ENCODE peak calls at places on chromosomes 16 and 17, in five cellular contexts. I, C, N, Y and K are unnamed samples.

GRCh38 chr16:65061935-65062334 is 59.9 kb downstream of the CDH11 start:
- DNase-seq in C (no peak), I (no peak), Y (no peak), N (peak; percentile 49), K (no peak)

GRCh38 chr16:65698943-65699342 is 577.1 kb upstream of the CDH11 start:
- DNase-seq in C (no peak), I (no peak), Y (no peak), N (no peak), K (no peak)

GRCh38 chr17:4836221-4836620 is 3.1 kb downstream of the MINK1 start:
- DNase-seq in Y (no peak), C (no peak), I (no peak), N (no peak), K (no peak)

GRCh38 chr16:4846503-4846900 is 586 bp downstream of the GLYR1 start:
- DNase-seq in I (peak; percentile 79), Y (no peak), C (no peak), N (peak; percentile 55), K (peak; percentile 47)

GRCh38 chr17:40824015-40824832 is 1.8 kb upstream of the KRT10 start:
- DNase-seq in N (no peak), I (no peak), C (no peak), Y (no peak), K (no peak)

GRCh38 chr16:82241469-82242052 is 71.5 kb upstream of the MPHOSPH6 start:
- DNase-seq in C (no peak), Y (no peak), N (no peak), I (no peak), K (no peak)

GRCh38 chr17:9090641-9091096 is 69.4 kb downstream of the NTN1 start:
- DNase-seq in I (no peak), C (no peak), Y (no peak), N (no peak), K (no peak)

GRCh38 chr16:78705694-78706093 is 606.2 kb downstream of the WWOX start:
- DNase-seq in N (peak; percentile 2), C (no peak), Y (peak; percentile 11), I (no peak), K (no peak)

GRCh38 chr17:3944485-3945388 is 19.5 kb downstream of the ATP2A3 start:
- DNase-seq in Y (no peak), N (peak; percentile 26), I (peak; percentile 66), C (peak; percentile 29), K (no peak)

GRCh38 chr17:83175551-83176271 is 96.3 kb downstream of the METRNL start:
- DNase-seq in I (no peak), Y (no peak), C (no peak), N (no peak), K (no peak)

GRCh38 chr17:81999587-81999974 is 22.2 kb downstream of the ASPSCR1 start:
- DNase-seq in C (no peak), N (no peak), Y (no peak), I (no peak), K (no peak)

GRCh38 chr16:78289844-78290277 is 190.4 kb downstream of the WWOX start:
- DNase-seq in I (no peak), N (no peak), Y (no peak), C (no peak), K (no peak)

GRCh38 chr16:18979936-18980335 is 3.8 kb upstream of the TMC7 start:
- DNase-seq in C (no peak), I (no peak), Y (no peak), N (no peak), K (no peak)

GRCh38 chr16:52545157-52545543 is 1.8 kb downstream of the TOX3 start:
- DNase-seq in N (no peak), I (no peak), Y (no peak), C (no peak), K (no peak)

GRCh38 chr17:39683295-39683939 is 4.4 kb downstream of the PGAP3 start:
- DNase-seq in N (no peak), Y (no peak), C (no peak), I (no peak), K (no peak)

GRCh38 chr17:55175788-55176425 is 88.9 kb upstream of the HLF start:
- DNase-seq in C (no peak), Y (no peak), I (no peak), N (no peak), K (no peak)

GRCh38 chr17:36717088-36717487 is 115.7 kb downstream of the MRM1 start:
- DNase-seq in C (no peak), I (no peak), Y (no peak), N (no peak), K (no peak)

GRCh38 chr16:20901441-20902112 is 1.0 kb downstream of the LYRM1 start:
- DNase-seq in Y (peak; percentile 52), N (peak; percentile 54), C (no peak), I (no peak), K (peak; percentile 91)

GRCh38 chr17:58614854-58615409 is 76.9 kb downstream of the TEX14 start:
- DNase-seq in Y (no peak), N (no peak), I (no peak), C (no peak), K (no peak)

GRCh38 chr17:61410555-61411089 is 11.0 kb downstream of the TBX2 start:
- DNase-seq in I (peak; percentile 83), C (no peak), Y (no peak), N (peak; percentile 86), K (peak; percentile 94)

GRCh38 chr17:4201231-4201630 is 58.2 kb downstream of the CYB5D2 start:
- DNase-seq in I (no peak), Y (no peak), C (no peak), N (peak; percentile 56), K (no peak)

GRCh38 chr17:50347087-50347893 is 1.4 kb downstream of the XYLT2 start:
- DNase-seq in Y (no peak), I (no peak), N (peak; percentile 6), C (no peak), K (no peak)

DNA sequence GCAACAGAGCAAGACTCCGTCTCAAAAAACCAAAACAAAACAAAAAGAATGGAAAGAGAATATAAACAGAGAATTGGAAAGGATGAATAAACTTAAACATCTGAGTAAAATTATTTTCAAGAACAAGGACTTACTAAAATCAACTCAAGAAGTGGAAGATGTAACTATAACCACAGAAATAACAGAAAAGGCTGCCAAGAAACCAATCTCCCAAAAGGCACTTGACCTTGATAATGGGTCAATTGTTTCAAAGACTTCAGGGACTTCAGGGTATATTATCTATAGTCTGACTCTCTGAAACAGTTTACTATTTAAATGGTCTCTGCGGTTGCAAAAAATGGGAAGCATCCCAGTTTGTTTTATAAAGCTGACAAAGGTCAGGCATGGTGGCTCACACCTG is 35.1 kb downstream of the VPS53 start:
- DNase-seq in N (no peak), Y (no peak), C (no peak), I (no peak), K (no peak)
- TF ChIP-seq POLR2A in N (no peak), Y (no peak), C (no peak), I (no peak), K (no peak)

DNA sequence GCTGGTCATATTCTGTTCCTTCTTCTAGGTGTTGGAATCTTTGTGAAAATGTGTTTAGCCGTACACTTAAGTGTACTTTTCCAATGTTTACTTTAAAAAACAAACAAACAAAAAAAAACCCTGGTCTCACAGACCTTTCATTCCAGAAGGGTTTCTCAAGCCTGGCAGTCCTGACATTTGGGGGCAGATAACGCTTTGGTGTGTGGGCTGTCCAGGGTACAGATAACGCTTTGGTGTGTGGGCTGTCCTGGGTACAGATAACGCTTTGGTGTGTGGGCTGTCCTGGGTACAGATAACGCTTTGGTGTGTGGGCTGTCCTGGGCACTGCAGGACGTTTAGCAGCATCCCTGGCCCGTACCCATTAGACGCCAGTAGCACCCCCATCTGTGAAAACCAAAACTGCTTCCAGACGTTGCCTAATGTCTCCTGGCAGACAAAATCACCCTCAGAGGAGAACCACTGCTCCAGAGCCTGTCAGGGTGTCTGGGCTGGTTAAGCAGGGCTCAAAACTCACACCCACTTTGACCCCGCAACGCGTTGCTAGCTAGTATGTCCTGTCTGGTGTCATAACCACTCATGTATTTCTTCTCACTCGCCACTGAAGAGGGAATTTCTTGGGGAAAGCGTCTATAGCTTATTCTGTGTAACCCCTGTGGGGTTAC is 15.3 kb upstream of the FLCN start:
- DNase-seq in I (no peak), N (no peak), C (no peak), Y (no peak), K (no peak)
- TF ChIP-seq POLR2A in I (no peak), N (no peak), C (no peak), Y (no peak), K (no peak)

GRCh38 chr16:83552930-83553329 is 254.8 kb upstream of the HSBP1 start:
- DNase-seq in N (no peak), Y (no peak), C (no peak), I (no peak), K (no peak)

GRCh38 chr16:83552193-83552592 is 255.6 kb upstream of the HSBP1 start:
- DNase-seq in I (no peak), C (no peak), N (peak; percentile 77), Y (no peak), K (no peak)

GRCh38 chr16:83554096-83554495 is 253.7 kb upstream of the HSBP1 start:
- DNase-seq in I (no peak), N (no peak), C (no peak), Y (no peak), K (no peak)

DNA sequence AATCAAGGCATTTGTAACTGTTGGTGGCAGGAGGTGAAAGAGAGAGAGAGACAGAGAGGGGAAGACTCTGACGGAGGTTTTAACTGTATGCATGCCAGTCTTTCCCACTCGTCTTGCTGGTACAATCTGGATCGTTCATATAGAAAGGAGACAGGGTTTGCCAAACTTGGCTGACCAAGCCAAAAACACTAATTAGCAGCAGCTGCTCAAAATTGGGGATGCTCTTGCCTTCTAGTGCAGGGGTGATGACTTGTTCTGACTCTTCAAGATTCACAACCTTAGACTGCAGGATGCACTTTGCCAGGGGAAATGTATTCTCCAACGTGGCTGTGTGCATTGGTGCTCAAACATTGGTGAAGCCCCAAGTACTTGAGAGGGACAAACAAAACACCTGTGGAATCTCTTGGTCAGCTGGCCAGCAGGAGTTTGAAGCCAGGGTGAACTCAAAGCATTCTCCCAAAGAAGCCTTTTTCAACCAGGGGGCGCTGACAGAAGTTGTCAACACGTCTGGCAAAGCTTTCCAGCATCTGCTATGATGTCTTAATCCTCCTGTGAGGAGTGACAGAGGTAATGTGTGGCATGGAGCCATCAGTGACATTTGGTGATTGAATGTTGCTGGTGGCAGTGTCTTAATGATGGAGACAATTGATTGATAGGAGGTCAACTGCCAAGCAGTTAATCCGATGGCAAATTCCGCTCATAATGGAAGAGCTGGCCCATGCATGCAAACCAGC is 257.8 kb upstream of the HSBP1 start:
- DNase-seq in I (no peak), Y (no peak), N (no peak), C (no peak), K (no peak)
- TF ChIP-seq POLR2A in I (no peak), Y (no peak), N (no peak), C (no peak), K (no peak)

GRCh38 chr17:75125984-75126383 is 5.6 kb downstream of the NT5C start:
- DNase-seq in N (no peak), I (no peak), Y (no peak), C (no peak), K (no peak)

GRCh38 chr17:75126954-75127353 is 4.6 kb downstream of the NT5C start:
- DNase-seq in C (no peak), N (no peak), I (no peak), Y (no peak), K (no peak)

GRCh38 chr17:75124819-75125162 is 6.8 kb downstream of the NT5C start:
- DNase-seq in N (no peak), Y (no peak), I (no peak), C (no peak), K (no peak)

GRCh38 chr17:75128694-75129505 is 2.6 kb downstream of the NT5C start:
- DNase-seq in N (no peak), I (peak; percentile 48), C (no peak), Y (no peak), K (no peak)

GRCh38 chr17:75124041-75124818 is 7.3 kb downstream of the NT5C start:
- DNase-seq in Y (peak; percentile 99), C (peak; percentile 99), I (peak; percentile 96), N (peak; percentile 18), K (peak; percentile 90)
- TF ChIP-seq POLR2A in Y (peak; percentile 62), C (peak; percentile 77), I (peak; percentile 56), N (no peak), K (no peak)

GRCh38 chr17:6643460-6644125 is 2.7 kb downstream of the TXNDC17 start:
- DNase-seq in Y (no peak), N (peak; percentile 66), C (no peak), I (no peak), K (no peak)
- TF ChIP-seq POLR2A in Y (no peak), N (no peak), C (no peak), I (no peak), K (no peak)